ENCODE peak calls at places on chromosomes 3 and 15, in four cellular contexts. One of them, this sample, is unnamed.

GRCh38 chr3:15327941-15328340 is 4.4 kb downstream of the SH3BP5 start:
- DNase-seq in HL-60: no peak
- DNase-seq in GM20000: peak
- DNase-seq in progenitor cell of endocrine pancreas: no peak
- DNase-seq in this sample: peak

GRCh38 chr3:42723146-42723683 is 20.6 kb upstream of the HHATL start:
- DNase-seq in HL-60: no peak
- DNase-seq in GM20000: no peak
- DNase-seq in progenitor cell of endocrine pancreas: no peak
- DNase-seq in this sample: no peak

GRCh38 chr15:74176262-74177208 is 3.0 kb downstream of the ISLR start:
- DNase-seq in HL-60: no peak
- DNase-seq in GM20000: no peak
- DNase-seq in progenitor cell of endocrine pancreas: no peak
- DNase-seq in this sample: no peak

GRCh38 chr3:188343894-188344293 is 189.9 kb downstream of the LPP start:
- DNase-seq in HL-60: no peak
- DNase-seq in GM20000: no peak
- DNase-seq in progenitor cell of endocrine pancreas: no peak
- DNase-seq in this sample: no peak

GRCh38 chr3:161222662-161223061 is 1.6 kb downstream of the NMD3 start:
- DNase-seq in HL-60: no peak
- DNase-seq in GM20000: peak
- DNase-seq in progenitor cell of endocrine pancreas: no peak
- DNase-seq in this sample: peak

GRCh38 chr3:88410259-88410658 is 260.5 kb downstream of the C3orf38 start:
- DNase-seq in HL-60: no peak
- DNase-seq in GM20000: no peak
- DNase-seq in progenitor cell of endocrine pancreas: no peak
- DNase-seq in this sample: no peak

GRCh38 chr15:45378149-45378912 is at the start of gene GATM:
- DNase-seq in HL-60: peak
- DNase-seq in GM20000: peak
- DNase-seq in progenitor cell of endocrine pancreas: peak
- DNase-seq in this sample: peak

GRCh38 chr3:31829826-31830426 is 151.1 kb downstream of the OSBPL10 start:
- DNase-seq in HL-60: no peak
- DNase-seq in GM20000: no peak
- DNase-seq in progenitor cell of endocrine pancreas: no peak
- DNase-seq in this sample: no peak

GRCh38 chr15:80991446-80991845 is 1.8 kb upstream of the MESD start:
- DNase-seq in HL-60: no peak
- DNase-seq in GM20000: no peak
- DNase-seq in progenitor cell of endocrine pancreas: no peak
- DNase-seq in this sample: peak

GRCh38 chr3:13123765-13124164 is 50.5 kb upstream of the IQSEC1 start:
- DNase-seq in HL-60: no peak
- DNase-seq in GM20000: no peak
- DNase-seq in progenitor cell of endocrine pancreas: no peak
- DNase-seq in this sample: no peak

GRCh38 chr3:128576290-128576689 is 74.3 kb downstream of the RPN1 start:
- DNase-seq in HL-60: no peak
- DNase-seq in GM20000: no peak
- DNase-seq in progenitor cell of endocrine pancreas: no peak
- DNase-seq in this sample: no peak

GRCh38 chr15:45454825-45455224 is 67.7 kb downstream of the SLC30A4 start:
- DNase-seq in HL-60: peak
- DNase-seq in GM20000: peak
- DNase-seq in progenitor cell of endocrine pancreas: no peak
- DNase-seq in this sample: peak

GRCh38 chr15:86373147-86373546 is 293.5 kb downstream of the AGBL1 start:
- DNase-seq in HL-60: no peak
- DNase-seq in GM20000: no peak
- DNase-seq in progenitor cell of endocrine pancreas: no peak
- DNase-seq in this sample: no peak

GRCh38 chr15:43920201-43920600 is 93.4 kb downstream of the WDR76 start:
- DNase-seq in HL-60: no peak
- DNase-seq in GM20000: no peak
- DNase-seq in progenitor cell of endocrine pancreas: no peak
- DNase-seq in this sample: no peak

GRCh38 chr15:81098884-81099601 is 35.0 kb upstream of the CFAP161 start:
- DNase-seq in HL-60: no peak
- DNase-seq in GM20000: no peak
- DNase-seq in progenitor cell of endocrine pancreas: no peak
- DNase-seq in this sample: peak

GRCh38 chr3:153277029-153277428 is 115.0 kb downstream of the RAP2B start:
- DNase-seq in HL-60: no peak
- DNase-seq in GM20000: no peak
- DNase-seq in progenitor cell of endocrine pancreas: no peak
- DNase-seq in this sample: peak

GRCh38 chr15:71199384-71200351 is 84.4 kb downstream of the THSD4 start:
- DNase-seq in HL-60: no peak
- DNase-seq in GM20000: no peak
- DNase-seq in progenitor cell of endocrine pancreas: no peak
- DNase-seq in this sample: no peak

GRCh38 chr15:63554337-63554927 is 42.8 kb upstream of the FBXL22 start:
- DNase-seq in HL-60: no peak
- DNase-seq in GM20000: no peak
- DNase-seq in progenitor cell of endocrine pancreas: no peak
- DNase-seq in this sample: peak

GRCh38 chr3:30161370-30161769 is 445.0 kb upstream of the TGFBR2 start:
- DNase-seq in HL-60: peak
- DNase-seq in GM20000: no peak
- DNase-seq in progenitor cell of endocrine pancreas: no peak
- DNase-seq in this sample: peak

GRCh38 chr3:181719298-181719859 is 7.7 kb downstream of the SOX2 start:
- DNase-seq in HL-60: no peak
- DNase-seq in GM20000: no peak
- DNase-seq in progenitor cell of endocrine pancreas: no peak
- DNase-seq in this sample: no peak

GRCh38 chr3:79297242-79297641 is 470.6 kb downstream of the ROBO1 start:
- DNase-seq in HL-60: no peak
- DNase-seq in GM20000: no peak
- DNase-seq in progenitor cell of endocrine pancreas: no peak
- DNase-seq in this sample: peak

GRCh38 chr15:79811406-79812405 is 85.1 kb downstream of the MTHFS start:
- DNase-seq in HL-60: no peak
- DNase-seq in GM20000: no peak
- DNase-seq in progenitor cell of endocrine pancreas: no peak
- DNase-seq in this sample: peak

GRCh38 chr15:40855706-40856234 is 11.9 kb downstream of the SPINT1 start:
- DNase-seq in HL-60: no peak
- DNase-seq in GM20000: no peak
- DNase-seq in progenitor cell of endocrine pancreas: no peak
- DNase-seq in this sample: no peak

GRCh38 chr3:11601446-11602241 is 42.1 kb downstream of the VGLL4 start:
- DNase-seq in HL-60: peak
- DNase-seq in GM20000: peak
- DNase-seq in progenitor cell of endocrine pancreas: no peak
- DNase-seq in this sample: peak

GRCh38 chr15:39946862-39947261 is 12.9 kb downstream of the EIF2AK4 start:
- DNase-seq in HL-60: no peak
- DNase-seq in GM20000: no peak
- DNase-seq in progenitor cell of endocrine pancreas: no peak
- DNase-seq in this sample: peak

GRCh38 chr3:16515885-16516420 is 2.5 kb upstream of the RFTN1 start:
- DNase-seq in HL-60: no peak
- DNase-seq in GM20000: peak
- DNase-seq in progenitor cell of endocrine pancreas: no peak
- DNase-seq in this sample: no peak

GRCh38 chr15:93040288-93041158 is 48.5 kb downstream of the RGMA start:
- DNase-seq in HL-60: no peak
- DNase-seq in GM20000: no peak
- DNase-seq in progenitor cell of endocrine pancreas: no peak
- DNase-seq in this sample: no peak

GRCh38 chr3:97952280-97952679 is 20.0 kb downstream of the RIOX2 start:
- DNase-seq in HL-60: no peak
- DNase-seq in GM20000: no peak
- DNase-seq in progenitor cell of endocrine pancreas: no peak
- DNase-seq in this sample: peak

GRCh38 chr3:187550446-187550845 is 119.7 kb downstream of the SST start:
- DNase-seq in HL-60: no peak
- DNase-seq in GM20000: no peak
- DNase-seq in progenitor cell of endocrine pancreas: no peak
- DNase-seq in this sample: peak

GRCh38 chr3:187518616-187519015 is 150.4 kb downstream of the RTP4 start:
- DNase-seq in HL-60: no peak
- DNase-seq in GM20000: no peak
- DNase-seq in progenitor cell of endocrine pancreas: no peak
- DNase-seq in this sample: no peak

GRCh38 chr3:30458781-30459180 is 147.6 kb upstream of the TGFBR2 start:
- DNase-seq in HL-60: no peak
- DNase-seq in GM20000: no peak
- DNase-seq in progenitor cell of endocrine pancreas: no peak
- DNase-seq in this sample: no peak

GRCh38 chr3:28326458-28326926 is 22.0 kb upstream of the ZCWPW2 start:
- DNase-seq in HL-60: no peak
- DNase-seq in GM20000: no peak
- DNase-seq in progenitor cell of endocrine pancreas: no peak
- DNase-seq in this sample: peak

GRCh38 chr3:12973827-12974226 is 99.4 kb downstream of the IQSEC1 start:
- DNase-seq in HL-60: no peak
- DNase-seq in GM20000: no peak
- DNase-seq in progenitor cell of endocrine pancreas: no peak
- DNase-seq in this sample: no peak

GRCh38 chr3:194522579-194523046 is 35.8 kb upstream of the ATP13A3 start:
- DNase-seq in HL-60: no peak
- DNase-seq in GM20000: no peak
- DNase-seq in progenitor cell of endocrine pancreas: no peak
- DNase-seq in this sample: peak

GRCh38 chr3:39180546-39181346 is 11.6 kb downstream of the XIRP1 start:
- DNase-seq in HL-60: peak
- DNase-seq in GM20000: peak
- DNase-seq in progenitor cell of endocrine pancreas: peak
- DNase-seq in this sample: peak

GRCh38 chr3:11956781-11957180 is 47.4 kb upstream of the SYN2 start:
- DNase-seq in HL-60: no peak
- DNase-seq in GM20000: no peak
- DNase-seq in progenitor cell of endocrine pancreas: no peak
- DNase-seq in this sample: no peak

GRCh38 chr3:120419797-120420196 is 31.0 kb downstream of the FSTL1 start:
- DNase-seq in HL-60: no peak
- DNase-seq in GM20000: no peak
- DNase-seq in progenitor cell of endocrine pancreas: no peak
- DNase-seq in this sample: peak

GRCh38 chr3:120420360-120420759 is 30.4 kb downstream of the FSTL1 start:
- DNase-seq in HL-60: no peak
- DNase-seq in GM20000: no peak
- DNase-seq in progenitor cell of endocrine pancreas: no peak
- DNase-seq in this sample: peak

GRCh38 chr3:120417272-120417911 is 33.4 kb downstream of the FSTL1 start:
- DNase-seq in HL-60: peak
- DNase-seq in GM20000: peak
- DNase-seq in progenitor cell of endocrine pancreas: peak
- DNase-seq in this sample: peak

GRCh38 chr3:120418446-120418845 is 32.3 kb downstream of the FSTL1 start:
- DNase-seq in HL-60: no peak
- DNase-seq in GM20000: no peak
- DNase-seq in progenitor cell of endocrine pancreas: no peak
- DNase-seq in this sample: no peak

DNA sequence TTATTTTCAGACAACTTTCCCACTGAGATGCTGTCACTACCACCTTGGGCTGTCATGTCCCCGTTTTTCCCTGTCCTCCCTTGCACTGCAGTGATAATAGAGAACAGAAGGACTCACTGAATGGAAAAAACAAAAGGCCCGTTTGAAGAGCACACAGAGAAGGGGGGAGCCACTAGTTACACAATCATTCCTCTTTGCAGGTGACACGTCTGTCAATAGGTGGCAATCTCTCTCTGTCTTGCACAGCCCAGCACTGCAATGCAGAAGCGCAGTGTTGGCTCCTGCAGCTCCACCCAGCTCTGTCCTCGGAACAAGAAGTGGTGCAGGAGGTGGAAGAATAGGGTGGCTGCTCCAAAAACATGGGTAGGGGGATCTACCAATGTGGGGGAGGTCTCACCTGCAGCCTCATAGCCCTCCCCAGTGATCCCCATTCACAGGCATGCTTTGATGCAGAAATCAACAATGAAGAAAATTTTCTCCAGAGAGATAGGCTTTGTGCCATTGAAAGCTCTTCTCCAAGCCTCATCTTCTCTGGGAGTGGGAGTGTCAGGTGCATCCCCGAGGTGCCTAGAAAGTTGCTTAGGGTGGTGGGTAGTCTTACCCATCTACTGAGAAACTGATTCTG is 31.8 kb downstream of the FSTL1 start:
- DNase-seq in HL-60: no peak
- DNase-seq in GM20000: peak
- DNase-seq in progenitor cell of endocrine pancreas: no peak
- DNase-seq in this sample: peak
- TF ChIP-seq CTCF in HL-60: peak
- TF ChIP-seq CTCF in GM20000: peak
- TF ChIP-seq CTCF in progenitor cell of endocrine pancreas: peak
- TF ChIP-seq CTCF in this sample: no peak

GRCh38 chr15:26981492-26981891 is 10.5 kb downstream of the GABRG3 start:
- DNase-seq in HL-60: no peak
- DNase-seq in GM20000: no peak
- DNase-seq in progenitor cell of endocrine pancreas: no peak
- DNase-seq in this sample: no peak

GRCh38 chr15:26985050-26985449 is 14.1 kb downstream of the GABRG3 start:
- DNase-seq in HL-60: no peak
- DNase-seq in GM20000: no peak
- DNase-seq in progenitor cell of endocrine pancreas: no peak
- DNase-seq in this sample: no peak

DNA sequence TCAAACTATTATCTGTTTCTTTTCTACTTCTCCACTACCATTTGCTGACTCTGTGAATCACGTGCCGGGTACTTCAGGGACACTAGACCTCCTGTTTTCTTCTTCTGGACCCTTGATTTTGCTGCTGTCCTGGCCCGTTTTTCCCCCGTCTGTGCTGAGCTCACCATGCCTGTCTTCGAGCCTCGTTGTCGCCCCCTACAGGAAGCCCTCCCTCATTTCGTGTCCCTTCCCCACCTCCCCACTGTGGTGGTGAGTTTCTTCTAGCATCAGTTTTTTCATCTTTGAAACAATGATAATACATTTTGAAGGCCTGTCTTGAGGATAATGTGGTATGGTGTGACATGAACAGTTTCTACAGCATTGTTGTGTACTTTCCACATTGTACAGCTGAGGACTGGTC is 12.8 kb downstream of the GABRG3 start:
- DNase-seq in HL-60: no peak
- DNase-seq in GM20000: no peak
- DNase-seq in progenitor cell of endocrine pancreas: no peak
- DNase-seq in this sample: no peak
- TF ChIP-seq CTCF in HL-60: no peak
- TF ChIP-seq CTCF in GM20000: no peak
- TF ChIP-seq CTCF in progenitor cell of endocrine pancreas: peak
- TF ChIP-seq CTCF in this sample: no peak

GRCh38 chr3:94308767-94309166 is 245.9 kb downstream of the NSUN3 start:
- DNase-seq in HL-60: no peak
- DNase-seq in GM20000: no peak
- DNase-seq in progenitor cell of endocrine pancreas: no peak
- DNase-seq in this sample: no peak
- TF ChIP-seq CTCF in HL-60: no peak
- TF ChIP-seq CTCF in GM20000: no peak
- TF ChIP-seq CTCF in progenitor cell of endocrine pancreas: no peak
- TF ChIP-seq CTCF in this sample: no peak

GRCh38 chr3:140552403-140552802 is 125.5 kb upstream of the TRIM42 start:
- DNase-seq in HL-60: no peak
- DNase-seq in GM20000: no peak
- DNase-seq in progenitor cell of endocrine pancreas: no peak
- DNase-seq in this sample: peak
- TF ChIP-seq CTCF in HL-60: no peak
- TF ChIP-seq CTCF in GM20000: no peak
- TF ChIP-seq CTCF in progenitor cell of endocrine pancreas: no peak
- TF ChIP-seq CTCF in this sample: peak

This sample was measured in fibroblast of mammary gland.